ENCODE peak calls at places on chromosomes 2 and 18, in ten cellular contexts. M is fibroblast of lung; W is uterus; O is tibial artery; D is heart right ventricle; N is naive thymus-derived CD4-positive, alpha-beta T cell; P is CD8-positive, alpha-beta memory T cell; R is sigmoid colon; E is effector memory CD4-positive, alpha-beta T cell; X is ovary. A is an unnamed sample. For H3K36me3 and H3K4me1, the result is how much of the 10 kb centered on the place peaks cover.

GRCh38 chr2:24285484-24286152 is 74.7 kb downstream of the ITSN2 start:
- DNase-seq in M (no peak), W (no peak), O (no peak), D (no peak), N (no peak), P (no peak), R (no peak), E (no peak), X (no peak), A (no peak)

GRCh38 chr2:44456946-44457345 is 95.2 kb downstream of the CAMKMT start:
- DNase-seq in M (no peak), W (no peak), O (no peak), D (no peak), N (no peak), P (no peak), R (no peak), E (no peak), X (no peak), A (no peak)

GRCh38 chr2:75896779-75897366 is 186.2 kb upstream of the GCFC2 start:
- DNase-seq in M (no peak), W (no peak), O (no peak), D (no peak), N (no peak), P (no peak), R (no peak), E (no peak), X (no peak), A (peak)

GRCh38 chr2:216210711-216211131 is 101.6 kb downstream of the XRCC5 start:
- DNase-seq in M (no peak), W (no peak), O (no peak), D (no peak), N (no peak), P (no peak), R (no peak), E (no peak), X (no peak), A (no peak)

GRCh38 chr2:180125245-180125962 is 118.3 kb upstream of the CWC22 start:
- DNase-seq in M (peak), W (peak), O (peak), D (peak), N (peak), P (peak), R (peak), E (peak), X (peak), A (peak)

GRCh38 chr2:212097001-212097400 is 441.6 kb downstream of the ERBB4 start:
- DNase-seq in M (no peak), W (no peak), O (no peak), D (no peak), N (no peak), P (no peak), R (no peak), E (no peak), X (no peak), A (no peak)

GRCh38 chr2:13858626-13859025 is 773.9 kb upstream of the LRATD1 start:
- DNase-seq in M (peak), W (no peak), O (no peak), D (no peak), N (no peak), P (no peak), R (no peak), E (no peak), X (no peak), A (no peak)

GRCh38 chr18:23316986-23317385 is 136.1 kb upstream of the RIOK3 start:
- DNase-seq in M (no peak), W (no peak), O (no peak), D (no peak), N (no peak), P (no peak), R (no peak), E (no peak), X (no peak), A (no peak)

GRCh38 chr2:241775223-241776177 is 1.1 kb upstream of the GAL3ST2 start:
- DNase-seq in M (no peak), W (no peak), O (peak), D (no peak), N (no peak), P (no peak), R (peak), E (no peak), X (no peak), A (no peak)

GRCh38 chr2:96895709-96896651 is 26.1 kb upstream of the SEMA4C start:
- DNase-seq in M (no peak), W (no peak), O (no peak), D (no peak), N (no peak), P (no peak), R (no peak), E (no peak), X (peak), A (peak)

GRCh38 chr2:220090050-220090449 is 462.6 kb downstream of the SLC4A3 start:
- DNase-seq in M (no peak), W (no peak), O (no peak), D (no peak), N (no peak), P (no peak), R (no peak), E (no peak), X (no peak), A (no peak)

GRCh38 chr2:163565192-163565591 is 170.6 kb downstream of the FIGN start:
- DNase-seq in M (no peak), W (no peak), O (no peak), D (no peak), N (no peak), P (no peak), R (no peak), E (no peak), X (no peak), A (no peak)

GRCh38 chr2:123245156-123245555 is 779.9 kb upstream of the CNTNAP5 start:
- DNase-seq in M (no peak), W (no peak), O (no peak), D (no peak), N (no peak), P (no peak), R (no peak), E (no peak), X (no peak), A (no peak)

GRCh38 chr2:237723613-237724012 is 75.0 kb upstream of the RBM44 start:
- DNase-seq in M (peak), W (no peak), O (no peak), D (peak), N (no peak), P (no peak), R (peak), E (no peak), X (no peak), A (peak)

GRCh38 chr2:180524458-180524857 is 455.9 kb upstream of the UBE2E3 start:
- DNase-seq in M (peak), W (no peak), O (no peak), D (no peak), N (no peak), P (no peak), R (no peak), E (no peak), X (no peak), A (no peak)

GRCh38 chr18:56785006-56785405 is 133.8 kb downstream of the WDR7 start:
- DNase-seq in M (no peak), W (no peak), O (no peak), D (no peak), N (no peak), P (no peak), R (no peak), E (no peak), X (no peak), A (no peak)

GRCh38 chr2:25700221-25700660 is 26.9 kb upstream of the DTNB start:
- DNase-seq in M (peak), W (no peak), O (no peak), D (no peak), N (peak), P (no peak), R (no peak), E (no peak), X (no peak), A (peak)

GRCh38 chr2:176755537-176756135 is 457.0 kb upstream of the HNRNPA3 start:
- DNase-seq in M (no peak), W (no peak), O (no peak), D (no peak), N (no peak), P (no peak), R (no peak), E (no peak), X (no peak), A (no peak)

GRCh38 chr18:23069481-23069880 is 65.8 kb upstream of the CABLES1 start:
- DNase-seq in M (no peak), W (no peak), O (no peak), D (no peak), N (peak), P (no peak), R (no peak), E (peak), X (no peak), A (peak)

GRCh38 chr18:48858676-48859075 is 92.1 kb downstream of the SMAD7 start:
- DNase-seq in M (no peak), W (no peak), O (no peak), D (no peak), N (no peak), P (no peak), R (no peak), E (no peak), X (no peak), A (no peak)

GRCh38 chr18:74064510-74064909 is 83.1 kb downstream of the FBXO15 start:
- DNase-seq in M (no peak), W (no peak), O (no peak), D (no peak), N (peak), P (no peak), R (no peak), E (no peak), X (no peak), A (no peak)

GRCh38 chr18:3447035-3447894 is 2.7 kb upstream of the TGIF1 start:
- DNase-seq in M (peak), W (peak), O (peak), D (peak), N (peak), P (no peak), R (peak), E (no peak), X (peak), A (peak)

GRCh38 chr2:102686479-102687439 is 67.4 kb downstream of the SLC9A2 start:
- DNase-seq in M (no peak), W (no peak), O (no peak), D (no peak), N (peak), P (no peak), R (no peak), E (no peak), X (no peak), A (no peak)

GRCh38 chr18:59704146-59704545 is 6.9 kb upstream of the CCBE1 start:
- DNase-seq in M (no peak), W (no peak), O (no peak), D (no peak), N (no peak), P (no peak), R (no peak), E (no peak), X (no peak), A (no peak)

GRCh38 chr2:36713300-36713699 is 16.8 kb downstream of the VIT start:
- DNase-seq in M (no peak), W (no peak), O (no peak), D (no peak), N (no peak), P (no peak), R (no peak), E (no peak), X (no peak), A (no peak)

GRCh38 chr2:138369856-138370255 is 131.7 kb upstream of the SPOPL start:
- DNase-seq in M (no peak), W (no peak), O (no peak), D (no peak), N (no peak), P (no peak), R (no peak), E (no peak), X (no peak), A (no peak)

GRCh38 chr18:57312346-57313144 is 39.8 kb upstream of the ST8SIA3 start:
- DNase-seq in M (no peak), W (no peak), O (no peak), D (no peak), N (no peak), P (no peak), R (no peak), E (no peak), X (no peak), A (no peak)

GRCh38 chr2:57934659-57935058 is 111.9 kb upstream of the VRK2 start:
- DNase-seq in M (no peak), W (no peak), O (no peak), D (no peak), N (no peak), P (no peak), R (no peak), E (no peak), X (no peak), A (no peak)

GRCh38 chr2:1808921-1809551 is 64.7 kb upstream of the PXDN start:
- DNase-seq in M (no peak), W (no peak), O (no peak), D (no peak), N (no peak), P (no peak), R (peak), E (no peak), X (no peak), A (no peak)

GRCh38 chr2:45908316-45909150 is 257.1 kb downstream of the PRKCE start:
- DNase-seq in M (no peak), W (no peak), O (no peak), D (no peak), N (no peak), P (no peak), R (no peak), E (no peak), X (no peak), A (no peak)

GRCh38 chr2:20184067-20184938 is 40.6 kb downstream of the SDC1 start:
- DNase-seq in M (peak), W (no peak), O (peak), D (no peak), N (no peak), P (no peak), R (no peak), E (no peak), X (no peak), A (no peak)

GRCh38 chr2:167537743-167538142 is 649.5 kb downstream of the XIRP2 start:
- DNase-seq in M (no peak), W (no peak), O (no peak), D (no peak), N (no peak), P (no peak), R (no peak), E (no peak), X (no peak), A (no peak)

GRCh38 chr2:200156140-200156858 is 150.2 kb upstream of the SPATS2L start:
- DNase-seq in M (peak), W (peak), O (peak), D (no peak), N (no peak), P (no peak), R (no peak), E (no peak), X (no peak), A (peak)

DNA sequence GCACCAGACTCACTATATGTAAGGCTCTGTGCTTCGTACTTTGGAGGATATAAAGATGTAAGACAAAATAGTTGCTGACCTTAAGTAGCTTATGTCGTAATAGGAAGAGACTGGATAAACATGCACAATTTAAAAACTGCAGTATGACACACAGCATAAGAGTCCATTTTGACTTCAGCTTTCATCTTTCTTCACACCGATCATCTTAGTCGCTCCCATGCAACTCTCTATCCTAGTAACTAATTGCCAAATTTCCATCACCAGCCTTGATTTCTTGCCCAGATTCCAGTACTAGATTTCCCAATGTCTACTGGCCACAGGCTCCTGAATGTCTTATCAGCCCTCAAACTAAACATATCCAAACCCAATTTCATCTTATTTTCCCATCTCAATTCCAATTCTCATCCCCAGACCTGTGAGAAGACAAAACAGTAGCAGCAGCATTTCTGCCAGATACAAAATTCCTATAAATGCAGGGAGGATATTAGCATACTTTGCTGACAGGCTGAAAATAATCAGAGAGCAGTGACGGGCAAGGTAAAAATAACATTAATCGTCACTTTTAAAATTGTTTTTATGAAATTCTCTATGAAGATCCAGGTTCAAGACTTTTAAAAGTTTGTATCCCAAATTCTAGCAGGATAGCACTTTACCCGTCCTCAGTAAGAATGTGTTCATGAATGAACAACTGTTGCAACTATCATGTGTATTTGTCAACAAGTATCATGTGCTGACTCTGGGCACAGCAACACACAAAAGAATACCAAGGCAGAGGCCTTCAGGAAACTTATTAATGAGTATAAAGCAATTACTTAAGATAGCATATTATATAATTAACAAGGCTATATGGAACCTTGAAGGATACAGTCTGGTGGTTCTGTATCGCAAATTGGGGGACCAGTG is 42.2 kb downstream of the KIDINS220 start:
- DNase-seq in M (peak), W (no peak), O (no peak), D (no peak), N (no peak), P (no peak), R (no peak), E (no peak), X (no peak), A (no peak)
- H3K36me3 ChIP-seq in M (under half), W (under half), O (half or more), D (under half), N (under half), P (under half), R (under half), E (under half), X (under half), A (under half)

GRCh38 chr2:95316466-95317122 is 19.4 kb downstream of the KCNIP3 start:
- DNase-seq in M (peak), W (no peak), O (no peak), D (peak), N (no peak), P (no peak), R (no peak), E (no peak), X (no peak), A (no peak)

GRCh38 chr2:95317123-95317500 is 20.0 kb downstream of the KCNIP3 start:
- DNase-seq in M (no peak), W (no peak), O (no peak), D (no peak), N (no peak), P (no peak), R (no peak), E (no peak), X (no peak), A (no peak)

GRCh38 chr2:95314598-95314963 is 17.4 kb downstream of the KCNIP3 start:
- DNase-seq in M (no peak), W (no peak), O (no peak), D (no peak), N (no peak), P (no peak), R (no peak), E (no peak), X (no peak), A (no peak)

GRCh38 chr2:95314964-95315611 is 17.9 kb downstream of the KCNIP3 start:
- DNase-seq in M (peak), W (no peak), O (no peak), D (peak), N (no peak), P (no peak), R (no peak), E (no peak), X (no peak), A (peak)

DNA sequence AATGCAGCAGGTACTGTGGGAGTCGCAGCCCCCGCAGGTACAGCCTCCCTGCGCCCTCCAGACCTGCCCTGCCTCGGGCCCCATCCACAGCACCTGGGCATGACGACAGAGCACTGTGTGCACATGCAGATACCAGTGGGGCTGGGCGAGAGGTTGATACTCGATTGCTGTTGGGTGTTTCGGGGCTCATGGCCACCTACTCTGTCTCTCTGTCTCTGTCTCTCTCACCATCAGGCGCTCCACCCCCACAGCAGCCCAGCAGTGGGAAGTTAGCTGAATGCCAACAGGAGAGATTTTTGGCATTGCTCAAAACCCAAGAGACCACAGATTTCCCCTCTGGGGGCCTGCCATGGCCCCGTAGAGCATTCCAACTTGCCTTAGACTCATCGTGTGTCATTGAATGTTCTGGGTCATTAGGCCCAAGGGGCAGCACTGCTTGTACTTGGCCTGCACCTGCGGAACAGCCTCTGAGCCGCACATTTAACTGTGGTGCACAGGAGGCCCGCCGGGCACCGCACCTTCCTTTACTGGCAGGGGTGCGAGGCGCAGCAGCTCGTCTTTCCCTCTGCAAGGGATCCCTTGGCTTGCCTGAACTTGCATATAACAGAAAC is 18.8 kb downstream of the KCNIP3 start:
- DNase-seq in M (peak), W (no peak), O (no peak), D (no peak), N (no peak), P (no peak), R (no peak), E (no peak), X (no peak), A (no peak)
- H3K27ac ChIP-seq in M (no peak), W (no peak), O (no peak), D (no peak), N (no peak), P (no peak), R (no peak), E (no peak), X (no peak), A (no peak)

GRCh38 chr2:190447766-190448165 is 39.6 kb downstream of the MFSD6 start:
- DNase-seq in M (no peak), W (no peak), O (no peak), D (no peak), N (no peak), P (no peak), R (no peak), E (no peak), X (no peak), A (no peak)
- H3K4me1 ChIP-seq in M (under half), W (under half), O (under half), D (half or more), N (under half), P (half or more), R (under half), E (under half), X (under half), A (under half)

GRCh38 chr2:112096098-112096497 is 41.0 kb downstream of the TMEM87B start:
- DNase-seq in M (no peak), W (no peak), O (no peak), D (no peak), N (no peak), P (no peak), R (no peak), E (no peak), X (no peak), A (no peak)
- H3K36me3 ChIP-seq in M (under half), W (under half), O (under half), D (under half), N (under half), P (under half), R (under half), E (under half), X (under half), A (under half)

GRCh38 chr2:72990695-72991438 is 73.5 kb downstream of the EMX1 start:
- DNase-seq in M (no peak), W (peak), O (no peak), D (no peak), N (no peak), P (no peak), R (peak), E (no peak), X (no peak), A (no peak)

GRCh38 chr2:72991980-72992733 is 74.8 kb downstream of the EMX1 start:
- DNase-seq in M (no peak), W (peak), O (no peak), D (no peak), N (no peak), P (no peak), R (peak), E (no peak), X (no peak), A (no peak)

GRCh38 chr2:72989770-72990556 is 72.6 kb downstream of the EMX1 start:
- DNase-seq in M (peak), W (peak), O (no peak), D (peak), N (no peak), P (no peak), R (peak), E (no peak), X (peak), A (no peak)

GRCh38 chr2:72992734-72993102 is 75.4 kb downstream of the EMX1 start:
- DNase-seq in M (no peak), W (peak), O (no peak), D (no peak), N (no peak), P (no peak), R (peak), E (no peak), X (no peak), A (no peak)

GRCh38 chr2:72991439-72991725 is 74.1 kb downstream of the EMX1 start:
- DNase-seq in M (no peak), W (peak), O (no peak), D (no peak), N (no peak), P (no peak), R (peak), E (no peak), X (no peak), A (no peak)
- H3K27ac ChIP-seq in M (no peak), W (no peak), O (no peak), D (no peak), N (no peak), P (no peak), R (no peak), E (no peak), X (no peak), A (no peak)

A was measured in small intestine.